ENCODE peak calls at places on chromosomes 6 and 20, in eight cellular contexts. P, X, F, S, Z, A, C and L are unnamed samples.

GRCh38 chr20:25046181-25046641 is 11.7 kb downstream of the ACSS1 start:
- DNase-seq in P (no peak), X (no peak), F (no peak), S (no peak), Z (no peak), A (peak; percentile 46), C (no peak), L (no peak)

GRCh38 chr6:170011233-170012142 is 260.1 kb downstream of the ERMARD start:
- DNase-seq in P (no peak), X (no peak), F (no peak), S (no peak), Z (no peak), A (no peak), C (no peak), L (no peak)

GRCh38 chr6:117167520-117168271 is 97.7 kb upstream of the VGLL2 start:
- DNase-seq in P (no peak), X (no peak), F (no peak), S (no peak), Z (no peak), A (no peak), C (no peak), L (peak; percentile 68)

GRCh38 chr6:72619883-72620696 is 1.8 kb upstream of the KCNQ5 start:
- DNase-seq in P (no peak), X (no peak), F (no peak), S (peak; percentile 11), Z (no peak), A (peak; percentile 50), C (peak; percentile 76), L (no peak)

GRCh38 chr6:20946037-20946436 is 411.8 kb downstream of the CDKAL1 start:
- DNase-seq in P (no peak), X (no peak), F (no peak), S (peak; percentile 38), Z (no peak), A (no peak), C (no peak), L (no peak)

GRCh38 chr20:41347523-41348429 is 7.2 kb downstream of the LPIN3 start:
- DNase-seq in P (no peak), X (no peak), F (no peak), S (no peak), Z (no peak), A (no peak), C (no peak), L (no peak)

GRCh38 chr6:113464959-113465358 is 392.2 kb upstream of the MARCKS start:
- DNase-seq in P (peak; percentile 76), X (peak; percentile 36), F (no peak), S (peak; percentile 72), Z (no peak), A (no peak), C (no peak), L (peak; percentile 52)

GRCh38 chr20:41135888-41136243 is 1.5 kb upstream of the PLCG1 start:
- DNase-seq in P (no peak), X (no peak), F (no peak), S (no peak), Z (no peak), A (no peak), C (no peak), L (no peak)

GRCh38 chr6:68633654-68634502 is 1.2 kb upstream of the ADGRB3 start:
- DNase-seq in P (no peak), X (no peak), F (no peak), S (no peak), Z (no peak), A (no peak), C (no peak), L (no peak)

GRCh38 chr20:58610811-58611210 is 40.3 kb upstream of the STX16 start:
- DNase-seq in P (no peak), X (no peak), F (no peak), S (no peak), Z (no peak), A (no peak), C (no peak), L (no peak)

GRCh38 chr6:40438556-40438955 is 148.6 kb downstream of the LRFN2 start:
- DNase-seq in P (no peak), X (no peak), F (no peak), S (no peak), Z (no peak), A (no peak), C (no peak), L (no peak)
- TF ChIP-seq CTCF in P (no peak), X (no peak), F (no peak), S (no peak), Z (no peak), A (no peak), C (no peak), L (no peak)

DNA sequence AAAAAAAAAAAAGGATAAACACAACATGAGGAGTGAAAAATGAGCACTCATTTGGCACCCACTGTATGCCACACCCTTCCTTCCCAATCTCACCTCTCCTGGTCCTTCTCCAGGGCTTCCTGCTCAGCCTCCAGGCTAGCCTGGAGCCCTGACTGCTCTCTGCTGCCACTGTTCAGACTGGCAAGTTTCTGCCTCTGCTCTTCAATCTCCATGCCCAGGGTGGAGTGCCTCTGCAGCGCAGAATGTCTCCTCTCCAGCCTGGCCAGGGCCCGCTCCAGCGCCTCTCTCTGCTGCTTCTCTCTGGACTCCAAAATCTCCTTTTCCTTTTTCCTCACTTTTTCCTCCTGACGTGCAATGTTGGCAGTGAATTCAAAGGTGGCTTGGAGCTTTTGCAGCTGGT is 194.5 kb downstream of the KIF16B start:
- DNase-seq in P (no peak), X (no peak), F (no peak), S (no peak), Z (no peak), A (no peak), C (no peak), L (no peak)
- TF ChIP-seq CTCF in P (no peak), X (no peak), F (no peak), S (no peak), Z (no peak), A (no peak), C (peak; percentile 3), L (no peak)

DNA sequence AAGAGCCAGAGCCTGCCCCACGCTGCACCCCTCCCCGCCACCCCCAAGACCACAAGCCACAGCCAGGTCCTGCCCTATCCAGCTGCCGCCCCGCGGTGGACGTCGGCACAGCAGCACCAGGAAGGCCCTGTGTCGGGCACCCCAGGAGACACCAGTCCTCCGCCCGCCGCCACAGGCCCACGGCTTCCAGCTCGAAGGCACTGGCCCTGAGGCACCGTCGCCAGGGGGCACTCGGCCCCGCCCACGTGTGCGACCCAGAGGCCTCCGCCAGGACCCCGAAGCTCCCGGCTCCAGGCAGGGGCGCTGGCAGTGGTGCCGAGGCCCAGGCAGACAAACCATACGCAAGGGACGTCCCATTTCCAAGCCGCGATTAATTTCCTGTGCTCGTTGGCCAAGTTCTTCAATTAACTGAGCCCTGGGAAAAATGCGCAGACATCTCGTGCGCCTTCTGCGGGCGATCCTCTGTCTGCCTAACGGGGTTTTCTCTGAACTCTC is 19.4 kb downstream of the KCNQ2 start:
- DNase-seq in P (no peak), X (no peak), F (no peak), S (no peak), Z (no peak), A (no peak), C (no peak), L (no peak)
- TF ChIP-seq CTCF in P (no peak), X (no peak), F (no peak), S (peak; percentile 18), Z (no peak), A (no peak), C (peak; percentile 42), L (no peak)

GRCh38 chr6:24547243-24547642 is 52.5 kb downstream of the ALDH5A1 start:
- DNase-seq in P (no peak), X (no peak), F (no peak), S (no peak), Z (peak; percentile 31), A (no peak), C (peak; percentile 58), L (no peak)
- TF ChIP-seq CTCF in P (no peak), X (no peak), F (no peak), S (peak; percentile 5), Z (peak; percentile 50), A (no peak), C (no peak), L (no peak)

GRCh38 chr6:15247750-15248450 is 2.0 kb downstream of the JARID2 start:
- DNase-seq in P (no peak), X (no peak), F (no peak), S (peak; percentile 50), Z (no peak), A (peak; percentile 80), C (peak; percentile 76), L (no peak)
- TF ChIP-seq CTCF in P (peak; percentile 58), X (no peak), F (no peak), S (peak; percentile 7), Z (peak; percentile 24), A (peak; percentile 30), C (peak; percentile 5), L (peak; percentile 18)

GRCh38 chr20:63782051-63782471 is 42.5 kb downstream of the SLC2A4RG start:
- DNase-seq in P (no peak), X (no peak), F (no peak), S (no peak), Z (no peak), A (no peak), C (no peak), L (no peak)
- TF ChIP-seq CTCF in P (no peak), X (no peak), F (no peak), S (no peak), Z (peak; percentile 5), A (no peak), C (no peak), L (no peak)